ENCODE peak calls at places on chromosomes 11 and 22, in ten cellular contexts. One of them, this sample, is unnamed.

GRCh38 chr11:126834573-126834972 is 166.0 kb downstream of the KIRREL3 start:
- DNase-seq in CD8-positive, alpha-beta T cell: no peak
- DNase-seq in body of pancreas: no peak
- DNase-seq in endodermal cell: peak; percentile 7
- DNase-seq in OCI-LY7: no peak
- DNase-seq in PC-9: no peak
- DNase-seq in MM.1S: no peak
- DNase-seq in cardiac muscle cell: no peak
- DNase-seq in PC-3: no peak
- DNase-seq in heart left ventricle: no peak
- DNase-seq in this sample: no peak

GRCh38 chr11:104033134-104033533 is 3.3 kb upstream of the DDI1 start:
- DNase-seq in CD8-positive, alpha-beta T cell: no peak
- DNase-seq in body of pancreas: no peak
- DNase-seq in endodermal cell: no peak
- DNase-seq in OCI-LY7: no peak
- DNase-seq in PC-9: peak; percentile 78
- DNase-seq in MM.1S: no peak
- DNase-seq in cardiac muscle cell: peak; percentile 93
- DNase-seq in PC-3: peak; percentile 80
- DNase-seq in heart left ventricle: peak; percentile 21
- DNase-seq in this sample: peak; percentile 69

GRCh38 chr11:25953015-25953414 is 378.9 kb upstream of the ANO3 start:
- DNase-seq in CD8-positive, alpha-beta T cell: no peak
- DNase-seq in body of pancreas: no peak
- DNase-seq in endodermal cell: no peak
- DNase-seq in OCI-LY7: no peak
- DNase-seq in PC-9: no peak
- DNase-seq in MM.1S: no peak
- DNase-seq in cardiac muscle cell: no peak
- DNase-seq in PC-3: no peak
- DNase-seq in heart left ventricle: no peak
- DNase-seq in this sample: no peak

GRCh38 chr11:8721740-8722139 is 39.1 kb downstream of the RPL27A start:
- DNase-seq in CD8-positive, alpha-beta T cell: no peak
- DNase-seq in body of pancreas: no peak
- DNase-seq in endodermal cell: peak; percentile 71
- DNase-seq in OCI-LY7: no peak
- DNase-seq in PC-9: no peak
- DNase-seq in MM.1S: no peak
- DNase-seq in cardiac muscle cell: peak; percentile 50
- DNase-seq in PC-3: no peak
- DNase-seq in heart left ventricle: no peak
- DNase-seq in this sample: no peak

GRCh38 chr11:112310414-112310813 is 49.8 kb upstream of the PLET1 start:
- DNase-seq in CD8-positive, alpha-beta T cell: no peak
- DNase-seq in body of pancreas: no peak
- DNase-seq in endodermal cell: no peak
- DNase-seq in OCI-LY7: no peak
- DNase-seq in PC-9: peak; percentile 89
- DNase-seq in MM.1S: no peak
- DNase-seq in cardiac muscle cell: peak; percentile 70
- DNase-seq in PC-3: peak; percentile 90
- DNase-seq in heart left ventricle: no peak
- DNase-seq in this sample: peak; percentile 94

GRCh38 chr11:33802414-33802950 is 28.2 kb upstream of the FBXO3 start:
- DNase-seq in CD8-positive, alpha-beta T cell: no peak
- DNase-seq in body of pancreas: peak; percentile 64
- DNase-seq in endodermal cell: peak; percentile 95
- DNase-seq in OCI-LY7: peak; percentile 7
- DNase-seq in PC-9: peak; percentile 70
- DNase-seq in MM.1S: peak; percentile 46
- DNase-seq in cardiac muscle cell: peak; percentile 89
- DNase-seq in PC-3: peak; percentile 91
- DNase-seq in heart left ventricle: peak; percentile 39
- DNase-seq in this sample: peak; percentile 89

GRCh38 chr11:90113541-90113940 is 20.9 kb upstream of the NAALAD2 start:
- DNase-seq in CD8-positive, alpha-beta T cell: no peak
- DNase-seq in body of pancreas: no peak
- DNase-seq in endodermal cell: no peak
- DNase-seq in OCI-LY7: peak; percentile 6
- DNase-seq in PC-9: no peak
- DNase-seq in MM.1S: peak; percentile 15
- DNase-seq in cardiac muscle cell: peak; percentile 19
- DNase-seq in PC-3: peak; percentile 48
- DNase-seq in heart left ventricle: no peak
- DNase-seq in this sample: no peak

GRCh38 chr11:124971810-124972209 is 17.8 kb downstream of the CCDC15 start:
- DNase-seq in CD8-positive, alpha-beta T cell: no peak
- DNase-seq in body of pancreas: no peak
- DNase-seq in endodermal cell: no peak
- DNase-seq in OCI-LY7: no peak
- DNase-seq in PC-9: no peak
- DNase-seq in MM.1S: no peak
- DNase-seq in cardiac muscle cell: no peak
- DNase-seq in PC-3: peak; percentile 70
- DNase-seq in heart left ventricle: no peak
- DNase-seq in this sample: no peak

GRCh38 chr11:57095417-57095816 is 86.3 kb upstream of the LRRC55 start:
- DNase-seq in CD8-positive, alpha-beta T cell: no peak
- DNase-seq in body of pancreas: no peak
- DNase-seq in endodermal cell: no peak
- DNase-seq in OCI-LY7: no peak
- DNase-seq in PC-9: peak; percentile 48
- DNase-seq in MM.1S: peak; percentile 29
- DNase-seq in cardiac muscle cell: no peak
- DNase-seq in PC-3: no peak
- DNase-seq in heart left ventricle: no peak
- DNase-seq in this sample: no peak

GRCh38 chr11:8354622-8355417 is 91.1 kb upstream of the LMO1 start:
- DNase-seq in CD8-positive, alpha-beta T cell: no peak
- DNase-seq in body of pancreas: no peak
- DNase-seq in endodermal cell: peak; percentile 64
- DNase-seq in OCI-LY7: no peak
- DNase-seq in PC-9: no peak
- DNase-seq in MM.1S: no peak
- DNase-seq in cardiac muscle cell: peak; percentile 16
- DNase-seq in PC-3: peak; percentile 32
- DNase-seq in heart left ventricle: no peak
- DNase-seq in this sample: peak; percentile 24

GRCh38 chr11:133127746-133128145 is 404.6 kb downstream of the OPCML start:
- DNase-seq in CD8-positive, alpha-beta T cell: no peak
- DNase-seq in body of pancreas: no peak
- DNase-seq in endodermal cell: no peak
- DNase-seq in OCI-LY7: no peak
- DNase-seq in PC-9: no peak
- DNase-seq in MM.1S: no peak
- DNase-seq in cardiac muscle cell: no peak
- DNase-seq in PC-3: no peak
- DNase-seq in heart left ventricle: no peak
- DNase-seq in this sample: no peak

GRCh38 chr11:118417801-118418200 is 16.4 kb downstream of the ATP5MG start:
- DNase-seq in CD8-positive, alpha-beta T cell: no peak
- DNase-seq in body of pancreas: no peak
- DNase-seq in endodermal cell: no peak
- DNase-seq in OCI-LY7: no peak
- DNase-seq in PC-9: peak; percentile 81
- DNase-seq in MM.1S: no peak
- DNase-seq in cardiac muscle cell: no peak
- DNase-seq in PC-3: peak; percentile 77
- DNase-seq in heart left ventricle: no peak
- DNase-seq in this sample: no peak

DNA sequence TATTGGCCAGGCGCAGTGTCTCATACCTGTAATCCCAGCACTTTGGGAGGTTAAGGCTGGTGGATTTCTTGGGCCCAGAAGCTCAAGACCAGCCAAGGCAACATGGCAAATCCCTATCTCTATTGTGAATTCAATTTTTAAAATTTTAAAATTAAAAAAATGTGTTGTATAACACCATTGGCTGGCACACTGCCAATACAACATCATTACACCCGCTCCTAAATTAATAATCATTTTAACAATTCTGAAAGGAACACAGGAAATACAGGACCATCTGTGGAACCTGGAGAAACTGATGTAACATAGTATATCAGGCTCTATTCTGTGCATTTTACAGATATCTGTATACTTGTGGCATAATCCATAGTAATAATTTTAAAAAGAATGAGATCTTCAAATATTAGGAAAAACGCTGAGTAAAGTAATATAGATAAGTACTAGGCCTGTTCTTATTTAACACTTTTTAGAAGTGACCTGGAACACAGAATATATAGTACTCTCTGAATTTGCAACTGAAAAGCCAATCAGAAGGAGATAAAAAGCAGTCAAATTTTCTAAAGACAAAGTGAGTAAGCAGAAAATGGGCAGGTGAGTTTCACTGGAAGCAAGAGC is 124.3 kb downstream of the APOL5 start:
- DNase-seq in CD8-positive, alpha-beta T cell: no peak
- DNase-seq in body of pancreas: no peak
- DNase-seq in endodermal cell: no peak
- DNase-seq in OCI-LY7: no peak
- DNase-seq in PC-9: no peak
- DNase-seq in MM.1S: no peak
- DNase-seq in cardiac muscle cell: no peak
- DNase-seq in PC-3: no peak
- DNase-seq in heart left ventricle: no peak
- DNase-seq in this sample: no peak
- H3K4me1 ChIP-seq in CD8-positive, alpha-beta T cell: peaks cover 5% of the 10 kb centered on the region
- H3K4me1 ChIP-seq in body of pancreas: peaks cover 25% of the 10 kb centered on the region
- H3K4me1 ChIP-seq in endodermal cell: peaks cover 5% of the 10 kb centered on the region
- H3K4me1 ChIP-seq in OCI-LY7: peaks cover 74% of the 10 kb centered on the region
- H3K4me1 ChIP-seq in PC-9: peaks cover 51% of the 10 kb centered on the region
- H3K4me1 ChIP-seq in MM.1S: peaks cover 34% of the 10 kb centered on the region
- H3K4me1 ChIP-seq in cardiac muscle cell: peaks cover 26% of the 10 kb centered on the region
- H3K4me1 ChIP-seq in PC-3: peaks cover 20% of the 10 kb centered on the region
- H3K4me1 ChIP-seq in heart left ventricle: peaks cover 3% of the 10 kb centered on the region
- H3K4me1 ChIP-seq in this sample: peaks cover 22% of the 10 kb centered on the region

GRCh38 chr11:76601272-76601671 is 69.3 kb downstream of the LRRC32 start:
- DNase-seq in CD8-positive, alpha-beta T cell: peak; percentile 23
- DNase-seq in body of pancreas: no peak
- DNase-seq in endodermal cell: no peak
- DNase-seq in OCI-LY7: no peak
- DNase-seq in PC-9: no peak
- DNase-seq in MM.1S: no peak
- DNase-seq in cardiac muscle cell: no peak
- DNase-seq in PC-3: no peak
- DNase-seq in heart left ventricle: peak; percentile 12
- DNase-seq in this sample: no peak

GRCh38 chr11:76600124-76600655 is 70.4 kb downstream of the LRRC32 start:
- DNase-seq in CD8-positive, alpha-beta T cell: peak; percentile 23
- DNase-seq in body of pancreas: no peak
- DNase-seq in endodermal cell: no peak
- DNase-seq in OCI-LY7: no peak
- DNase-seq in PC-9: no peak
- DNase-seq in MM.1S: no peak
- DNase-seq in cardiac muscle cell: no peak
- DNase-seq in PC-3: no peak
- DNase-seq in heart left ventricle: no peak
- DNase-seq in this sample: no peak

GRCh38 chr11:76603202-76603601 is 67.3 kb downstream of the LRRC32 start:
- DNase-seq in CD8-positive, alpha-beta T cell: peak; percentile 42
- DNase-seq in body of pancreas: no peak
- DNase-seq in endodermal cell: no peak
- DNase-seq in OCI-LY7: no peak
- DNase-seq in PC-9: no peak
- DNase-seq in MM.1S: no peak
- DNase-seq in cardiac muscle cell: no peak
- DNase-seq in PC-3: no peak
- DNase-seq in heart left ventricle: no peak
- DNase-seq in this sample: no peak

GRCh38 chr11:76602431-76602861 is 68.1 kb downstream of the LRRC32 start:
- DNase-seq in CD8-positive, alpha-beta T cell: peak; percentile 25
- DNase-seq in body of pancreas: no peak
- DNase-seq in endodermal cell: peak; percentile 38
- DNase-seq in OCI-LY7: no peak
- DNase-seq in PC-9: no peak
- DNase-seq in MM.1S: no peak
- DNase-seq in cardiac muscle cell: peak; percentile 78
- DNase-seq in PC-3: no peak
- DNase-seq in heart left ventricle: peak; percentile 65
- DNase-seq in this sample: no peak

DNA sequence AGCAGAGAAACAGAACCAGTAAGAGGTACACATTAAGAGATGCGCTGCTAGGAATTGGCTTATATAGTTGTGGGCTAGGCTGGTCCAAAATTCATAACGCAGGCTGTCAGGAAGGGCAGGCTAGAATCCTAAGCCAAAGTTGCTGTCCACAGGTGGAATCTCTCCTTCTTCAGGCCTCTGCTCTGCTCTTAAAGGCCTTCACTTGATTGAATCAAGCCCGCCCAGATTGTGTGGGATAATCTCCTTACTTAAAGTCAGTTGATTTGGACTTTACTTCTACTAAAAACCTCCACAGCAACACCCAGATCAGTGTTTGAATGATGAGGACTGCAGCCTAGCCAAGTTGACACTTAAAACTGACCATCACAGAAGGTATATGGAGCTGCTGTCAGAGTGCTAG is 68.8 kb downstream of the LRRC32 start:
- DNase-seq in CD8-positive, alpha-beta T cell: no peak
- DNase-seq in body of pancreas: no peak
- DNase-seq in endodermal cell: no peak
- DNase-seq in OCI-LY7: no peak
- DNase-seq in PC-9: no peak
- DNase-seq in MM.1S: no peak
- DNase-seq in cardiac muscle cell: no peak
- DNase-seq in PC-3: no peak
- DNase-seq in heart left ventricle: no peak
- DNase-seq in this sample: no peak
- H3K27ac ChIP-seq in CD8-positive, alpha-beta T cell: no peak overlapping the region
- H3K27ac ChIP-seq in body of pancreas: no peak overlapping the region
- H3K27ac ChIP-seq in endodermal cell: no peak overlapping the region
- H3K27ac ChIP-seq in OCI-LY7: no peak overlapping the region
- H3K27ac ChIP-seq in PC-9: no peak overlapping the region
- H3K27ac ChIP-seq in MM.1S: no peak overlapping the region
- H3K27ac ChIP-seq in cardiac muscle cell: peak overlapping the region; percentile 49
- H3K27ac ChIP-seq in PC-3: no peak overlapping the region
- H3K27ac ChIP-seq in heart left ventricle: peak overlapping the region; percentile 12
- H3K27ac ChIP-seq in this sample: no peak overlapping the region

DNA sequence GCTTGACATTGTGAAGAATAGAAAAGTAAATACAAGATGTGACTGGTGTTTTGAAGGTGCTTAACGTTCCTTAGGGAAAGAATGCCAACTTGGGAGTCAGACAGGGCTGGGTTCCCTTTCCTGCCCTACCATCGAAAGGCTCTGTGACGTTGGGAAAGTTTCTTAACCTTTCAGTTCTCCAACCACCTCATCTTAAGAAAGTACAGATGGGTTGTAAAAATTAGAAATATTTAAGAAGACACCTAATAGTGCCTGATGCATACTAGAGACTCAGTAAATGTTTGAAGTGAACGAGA is 1.1 kb downstream of the GTPBP1 start:
- DNase-seq in CD8-positive, alpha-beta T cell: no peak
- DNase-seq in body of pancreas: no peak
- DNase-seq in endodermal cell: no peak
- DNase-seq in OCI-LY7: no peak
- DNase-seq in PC-9: no peak
- DNase-seq in MM.1S: no peak
- DNase-seq in cardiac muscle cell: no peak
- DNase-seq in PC-3: peak; percentile 7
- DNase-seq in heart left ventricle: no peak
- DNase-seq in this sample: no peak
- H3K4me1 ChIP-seq in CD8-positive, alpha-beta T cell: peaks cover 42% of the 10 kb centered on the region
- H3K4me1 ChIP-seq in body of pancreas: peaks cover 39% of the 10 kb centered on the region
- H3K4me1 ChIP-seq in endodermal cell: peaks cover 4% of the 10 kb centered on the region
- H3K4me1 ChIP-seq in OCI-LY7: peaks cover 64% of the 10 kb centered on the region
- H3K4me1 ChIP-seq in PC-9: peaks cover 51% of the 10 kb centered on the region
- H3K4me1 ChIP-seq in MM.1S: peaks cover 34% of the 10 kb centered on the region
- H3K4me1 ChIP-seq in cardiac muscle cell: peaks cover 18% of the 10 kb centered on the region
- H3K4me1 ChIP-seq in PC-3: peaks cover 37% of the 10 kb centered on the region
- H3K4me1 ChIP-seq in heart left ventricle: peaks cover 24% of the 10 kb centered on the region
- H3K4me1 ChIP-seq in this sample: peaks cover 26% of the 10 kb centered on the region

GRCh38 chr22:39291501-39291900 is 27.9 kb downstream of the RPL3 start:
- DNase-seq in CD8-positive, alpha-beta T cell: no peak
- DNase-seq in body of pancreas: no peak
- DNase-seq in endodermal cell: no peak
- DNase-seq in OCI-LY7: no peak
- DNase-seq in PC-9: no peak
- DNase-seq in MM.1S: no peak
- DNase-seq in cardiac muscle cell: no peak
- DNase-seq in PC-3: no peak
- DNase-seq in heart left ventricle: no peak
- DNase-seq in this sample: no peak
- H3K27ac ChIP-seq in CD8-positive, alpha-beta T cell: no peak overlapping the region
- H3K27ac ChIP-seq in body of pancreas: peak overlapping the region; percentile 98
- H3K27ac ChIP-seq in endodermal cell: no peak overlapping the region
- H3K27ac ChIP-seq in OCI-LY7: no peak overlapping the region
- H3K27ac ChIP-seq in PC-9: peak overlapping the region; percentile 84
- H3K27ac ChIP-seq in MM.1S: no peak overlapping the region
- H3K27ac ChIP-seq in cardiac muscle cell: peak overlapping the region; percentile 70
- H3K27ac ChIP-seq in PC-3: peak overlapping the region; percentile 81
- H3K27ac ChIP-seq in heart left ventricle: peak overlapping the region; percentile 94
- H3K27ac ChIP-seq in this sample: peak overlapping the region; percentile 67

This sample was measured in mammary epithelial cell.